ENCODE peak calls at places on chromosomes 2 and 18, in six cellular contexts. One of them, this sample, is unnamed.

GRCh38 chr2:196083601-196084000 is 15.0 kb upstream of the DNAH7 start:
- DNase-seq in AG20443: no peak
- DNase-seq in activated naive CD4-positive, alpha-beta T cell treated with anti-CD3 and anti-CD28 coated beads for 36 hours: no peak
- DNase-seq in iris pigment epithelial cell: no peak
- DNase-seq in naive thymus-derived CD8-positive, alpha-beta T cell: no peak
- DNase-seq in Caki2: no peak
- DNase-seq in this sample: no peak

GRCh38 chr18:58046087-58046793 is 2.2 kb downstream of the NEDD4L start:
- DNase-seq in naive thymus-derived CD8-positive, alpha-beta T cell: no peak
- DNase-seq in Caki2: peak
- DNase-seq in iris pigment epithelial cell: no peak
- DNase-seq in AG20443: no peak
- DNase-seq in activated naive CD4-positive, alpha-beta T cell treated with anti-CD3 and anti-CD28 coated beads for 36 hours: no peak
- DNase-seq in this sample: no peak

GRCh38 chr18:49321271-49321670 is 139.2 kb downstream of the DYM start:
- DNase-seq in AG20443: no peak
- DNase-seq in Caki2: no peak
- DNase-seq in activated naive CD4-positive, alpha-beta T cell treated with anti-CD3 and anti-CD28 coated beads for 36 hours: no peak
- DNase-seq in naive thymus-derived CD8-positive, alpha-beta T cell: no peak
- DNase-seq in iris pigment epithelial cell: no peak
- DNase-seq in this sample: no peak

GRCh38 chr2:215436705-215437570 is 1.1 kb upstream of the FN1 start:
- DNase-seq in iris pigment epithelial cell: peak
- DNase-seq in naive thymus-derived CD8-positive, alpha-beta T cell: no peak
- DNase-seq in Caki2: peak
- DNase-seq in activated naive CD4-positive, alpha-beta T cell treated with anti-CD3 and anti-CD28 coated beads for 36 hours: peak
- DNase-seq in AG20443: no peak
- DNase-seq in this sample: no peak

GRCh38 chr2:237968048-237968862 is 1.4 kb downstream of the UBE2F start:
- DNase-seq in activated naive CD4-positive, alpha-beta T cell treated with anti-CD3 and anti-CD28 coated beads for 36 hours: peak
- DNase-seq in iris pigment epithelial cell: peak
- DNase-seq in naive thymus-derived CD8-positive, alpha-beta T cell: peak
- DNase-seq in AG20443: peak
- DNase-seq in Caki2: peak
- DNase-seq in this sample: peak

GRCh38 chr2:232454630-232455029 is 1.3 kb upstream of the ALPI start:
- DNase-seq in naive thymus-derived CD8-positive, alpha-beta T cell: no peak
- DNase-seq in activated naive CD4-positive, alpha-beta T cell treated with anti-CD3 and anti-CD28 coated beads for 36 hours: no peak
- DNase-seq in iris pigment epithelial cell: no peak
- DNase-seq in Caki2: no peak
- DNase-seq in AG20443: no peak
- DNase-seq in this sample: no peak

GRCh38 chr2:72887032-72887835 is at the start of gene SPR:
- DNase-seq in activated naive CD4-positive, alpha-beta T cell treated with anti-CD3 and anti-CD28 coated beads for 36 hours: peak
- DNase-seq in Caki2: peak
- DNase-seq in naive thymus-derived CD8-positive, alpha-beta T cell: peak
- DNase-seq in iris pigment epithelial cell: peak
- DNase-seq in AG20443: peak
- DNase-seq in this sample: no peak

GRCh38 chr18:54710519-54711281 is 117.6 kb upstream of the RAB27B start:
- DNase-seq in naive thymus-derived CD8-positive, alpha-beta T cell: no peak
- DNase-seq in activated naive CD4-positive, alpha-beta T cell treated with anti-CD3 and anti-CD28 coated beads for 36 hours: no peak
- DNase-seq in iris pigment epithelial cell: no peak
- DNase-seq in AG20443: no peak
- DNase-seq in Caki2: no peak
- DNase-seq in this sample: no peak

GRCh38 chr2:224134003-224134734 is 95.1 kb upstream of the SERPINE2 start:
- DNase-seq in iris pigment epithelial cell: no peak
- DNase-seq in naive thymus-derived CD8-positive, alpha-beta T cell: no peak
- DNase-seq in Caki2: no peak
- DNase-seq in activated naive CD4-positive, alpha-beta T cell treated with anti-CD3 and anti-CD28 coated beads for 36 hours: no peak
- DNase-seq in AG20443: peak
- DNase-seq in this sample: no peak

GRCh38 chr2:174965992-174966789 is 39.0 kb downstream of the CHN1 start:
- DNase-seq in iris pigment epithelial cell: peak
- DNase-seq in AG20443: peak
- DNase-seq in naive thymus-derived CD8-positive, alpha-beta T cell: no peak
- DNase-seq in activated naive CD4-positive, alpha-beta T cell treated with anti-CD3 and anti-CD28 coated beads for 36 hours: no peak
- DNase-seq in Caki2: peak
- DNase-seq in this sample: no peak

GRCh38 chr2:113739849-113740248 is 16.6 kb downstream of the SLC35F5 start:
- DNase-seq in AG20443: no peak
- DNase-seq in Caki2: no peak
- DNase-seq in activated naive CD4-positive, alpha-beta T cell treated with anti-CD3 and anti-CD28 coated beads for 36 hours: no peak
- DNase-seq in iris pigment epithelial cell: peak
- DNase-seq in naive thymus-derived CD8-positive, alpha-beta T cell: no peak
- DNase-seq in this sample: no peak

GRCh38 chr2:59385971-59386370 is 1144.8 kb upstream of the FANCL start:
- DNase-seq in AG20443: no peak
- DNase-seq in Caki2: no peak
- DNase-seq in activated naive CD4-positive, alpha-beta T cell treated with anti-CD3 and anti-CD28 coated beads for 36 hours: no peak
- DNase-seq in naive thymus-derived CD8-positive, alpha-beta T cell: no peak
- DNase-seq in iris pigment epithelial cell: no peak
- DNase-seq in this sample: no peak